ENCODE peak calls at places on chromosomes 16 and 17, in five cellular contexts. Q is stimulated activated naive CD8-positive, alpha-beta T cell treated with anti-CD3 and anti-CD28 coated beads, Interleukin-15, Interleukin-2, amounts not matched to agents 100 U/mL and 50 U/mL, for 24 hours; E is gastrocnemius medialis; Z is LoVo; A is WTC11. U is an unnamed sample.

GRCh38 chr17:30225919-30226553 is 9.5 kb downstream of the SLC6A4 start:
- DNase-seq in Q (no peak), E (no peak), Z (peak), A (no peak), U (no peak)

GRCh38 chr17:80790021-80790765 is 201.4 kb upstream of the CHMP6 start:
- DNase-seq in Q (no peak), E (no peak), Z (no peak), A (no peak), U (no peak)

GRCh38 chr16:30949655-30950515 is 1.0 kb downstream of the ORAI3 start:
- DNase-seq in Q (peak), E (peak), Z (peak), A (peak), U (peak)

GRCh38 chr17:77681820-77682219 is 276.7 kb upstream of the TNRC6C start:
- DNase-seq in Q (no peak), E (peak), Z (no peak), A (no peak), U (peak)

GRCh38 chr16:63652091-63652490 is 1469.8 kb downstream of the CDH11 start:
- DNase-seq in Q (no peak), E (no peak), Z (no peak), A (no peak), U (no peak)

GRCh38 chr16:66081967-66082366 is 284.5 kb upstream of the CDH5 start:
- DNase-seq in Q (no peak), E (no peak), Z (peak), A (no peak), U (no peak)

GRCh38 chr17:33073416-33073815 is 81.8 kb downstream of the SPACA3 start:
- DNase-seq in Q (no peak), E (no peak), Z (no peak), A (no peak), U (no peak)

GRCh38 chr17:20216154-20216815 is 207.1 kb downstream of the SPECC1 start:
- DNase-seq in Q (no peak), E (no peak), Z (no peak), A (no peak), U (no peak)

GRCh38 chr17:60161598-60162330 is 12.0 kb downstream of the CA4 start:
- DNase-seq in Q (no peak), E (no peak), Z (no peak), A (peak), U (no peak)

GRCh38 chr17:21532763-21533385 is 156.7 kb downstream of the KCNJ12 start:
- DNase-seq in Q (no peak), E (no peak), Z (no peak), A (no peak), U (no peak)

GRCh38 chr16:74298104-74298503 is 1.5 kb downstream of the PSMD7 start:
- DNase-seq in Q (no peak), E (no peak), Z (peak), A (no peak), U (no peak)

GRCh38 chr16:54055864-54056263 is 230.7 kb downstream of the IRX3 start:
- DNase-seq in Q (no peak), E (no peak), Z (no peak), A (no peak), U (no peak)

GRCh38 chr16:56610017-56610608 is 1.7 kb downstream of the MT2A start:
- DNase-seq in Q (peak), E (peak), Z (no peak), A (no peak), U (peak)

GRCh38 chr16:22346463-22346862 is 28.0 kb downstream of the CDR2 start:
- DNase-seq in Q (no peak), E (no peak), Z (no peak), A (no peak), U (no peak)

GRCh38 chr16:47907109-47907508 is 248.7 kb downstream of the ABCC12 start:
- DNase-seq in Q (no peak), E (no peak), Z (no peak), A (no peak), U (no peak)

GRCh38 chr17:15260376-15261062 is 4.6 kb downstream of the PMP22 start:
- DNase-seq in Q (peak), E (peak), Z (peak), A (peak), U (peak)

GRCh38 chr17:802901-803881 is 21.0 kb downstream of the MRM3 start:
- DNase-seq in Q (no peak), E (no peak), Z (no peak), A (no peak), U (no peak)

GRCh38 chr17:48970224-48970623 is 1.8 kb upstream of the GIP start:
- DNase-seq in Q (no peak), E (no peak), Z (peak), A (no peak), U (no peak)

GRCh38 chr17:78669256-78669974 is 92.2 kb upstream of the DNAH17 start:
- DNase-seq in Q (no peak), E (no peak), Z (no peak), A (no peak), U (no peak)

GRCh38 chr16:10519929-10520868 is 60.2 kb downstream of the EMP2 start:
- DNase-seq in Q (no peak), E (no peak), Z (no peak), A (no peak), U (no peak)

GRCh38 chr17:72426321-72426720 is 305.5 kb downstream of the SOX9 start:
- DNase-seq in Q (no peak), E (no peak), Z (no peak), A (no peak), U (no peak)

GRCh38 chr17:82235775-82236141 is 6.9 kb downstream of the SLC16A3 start:
- DNase-seq in Q (no peak), E (no peak), Z (no peak), A (no peak), U (no peak)

GRCh38 chr16:2339521-2340484 is 725 bp downstream of the ABCA3 start:
- DNase-seq in Q (peak), E (no peak), Z (peak), A (peak), U (peak)

GRCh38 chr16:78437352-78437968 is 338.0 kb downstream of the WWOX start:
- DNase-seq in Q (peak), E (peak), Z (peak), A (peak), U (no peak)

GRCh38 chr17:42378597-42379594 is 9.3 kb downstream of the STAT3 start:
- DNase-seq in Q (no peak), E (no peak), Z (peak), A (no peak), U (no peak)

GRCh38 chr17:50297407-50297865 is 23.2 kb downstream of the TMEM92 start:
- DNase-seq in Q (peak), E (peak), Z (peak), A (peak), U (peak)

GRCh38 chr17:82629748-82630147 is 18.5 kb downstream of the WDR45B start:
- DNase-seq in Q (no peak), E (no peak), Z (no peak), A (no peak), U (no peak)

GRCh38 chr17:79617304-79617703 is 6.5 kb upstream of the RBFOX3 start:
- DNase-seq in Q (no peak), E (no peak), Z (no peak), A (no peak), U (no peak)

GRCh38 chr17:67853703-67854102 is 28.4 kb downstream of the BPTF start:
- DNase-seq in Q (no peak), E (no peak), Z (no peak), A (no peak), U (no peak)

GRCh38 chr16:65012357-65012756 is 109.5 kb downstream of the CDH11 start:
- DNase-seq in Q (no peak), E (no peak), Z (no peak), A (no peak), U (no peak)

GRCh38 chr17:15257316-15257925 is 7.7 kb downstream of the PMP22 start:
- DNase-seq in Q (peak), E (peak), Z (peak), A (peak), U (peak)

GRCh38 chr17:43839670-43840101 is 6.7 kb upstream of the MPP3 start:
- DNase-seq in Q (no peak), E (peak), Z (peak), A (no peak), U (no peak)

GRCh38 chr16:75555213-75555706 is 792 bp downstream of the TMEM231 start:
- DNase-seq in Q (peak), E (peak), Z (peak), A (peak), U (peak)

U was measured in tibial artery.